ENCODE peak calls at places on chromosome 9, in ten cellular contexts. One of them, this sample, is unnamed.

GRCh38 chr9:98917691-98918487 is 25.8 kb upstream of the COL15A1 start:
- DNase-seq in CD8-positive, alpha-beta T cell: no peak
- DNase-seq in adrenal gland: no peak
- DNase-seq in MG63: peak; percentile 21
- DNase-seq in stomach: peak; percentile 74
- DNase-seq in left ventricle myocardium inferior: no peak
- DNase-seq in HepG2: no peak
- DNase-seq in PC-3: no peak
- DNase-seq in neuronal stem cell: no peak
- DNase-seq in GM23248: no peak
- DNase-seq in this sample: no peak

GRCh38 chr9:133125706-133126696 is 5.0 kb upstream of the RALGDS start:
- DNase-seq in left ventricle myocardium inferior: no peak
- DNase-seq in adrenal gland: no peak
- DNase-seq in GM23248: peak; percentile 75
- DNase-seq in stomach: no peak
- DNase-seq in MG63: peak; percentile 57
- DNase-seq in CD8-positive, alpha-beta T cell: no peak
- DNase-seq in PC-3: no peak
- DNase-seq in HepG2: no peak
- DNase-seq in neuronal stem cell: no peak
- DNase-seq in this sample: peak; percentile 75

GRCh38 chr9:133112361-133113026 is 8.5 kb downstream of the RALGDS start:
- DNase-seq in CD8-positive, alpha-beta T cell: peak; percentile 48
- DNase-seq in HepG2: no peak
- DNase-seq in adrenal gland: no peak
- DNase-seq in neuronal stem cell: no peak
- DNase-seq in stomach: no peak
- DNase-seq in GM23248: no peak
- DNase-seq in PC-3: no peak
- DNase-seq in left ventricle myocardium inferior: peak; percentile 45
- DNase-seq in MG63: no peak
- DNase-seq in this sample: no peak

GRCh38 chr9:120390637-120391190 is 189.3 kb downstream of the CDK5RAP2 start:
- DNase-seq in left ventricle myocardium inferior: no peak
- DNase-seq in MG63: no peak
- DNase-seq in GM23248: no peak
- DNase-seq in neuronal stem cell: no peak
- DNase-seq in CD8-positive, alpha-beta T cell: no peak
- DNase-seq in HepG2: peak; percentile 57
- DNase-seq in PC-3: no peak
- DNase-seq in adrenal gland: no peak
- DNase-seq in stomach: no peak
- DNase-seq in this sample: no peak

GRCh38 chr9:94287877-94288513 is 28.9 kb downstream of the ZNF169 start:
- DNase-seq in CD8-positive, alpha-beta T cell: no peak
- DNase-seq in HepG2: no peak
- DNase-seq in MG63: no peak
- DNase-seq in neuronal stem cell: no peak
- DNase-seq in left ventricle myocardium inferior: no peak
- DNase-seq in PC-3: no peak
- DNase-seq in stomach: no peak
- DNase-seq in adrenal gland: no peak
- DNase-seq in GM23248: no peak
- DNase-seq in this sample: no peak

GRCh38 chr9:126945682-126946081 is 31.1 kb downstream of the RALGPS1 start:
- DNase-seq in adrenal gland: no peak
- DNase-seq in stomach: no peak
- DNase-seq in left ventricle myocardium inferior: no peak
- DNase-seq in HepG2: no peak
- DNase-seq in PC-3: no peak
- DNase-seq in MG63: no peak
- DNase-seq in GM23248: no peak
- DNase-seq in CD8-positive, alpha-beta T cell: no peak
- DNase-seq in neuronal stem cell: no peak
- DNase-seq in this sample: no peak

GRCh38 chr9:72489986-72490385 is 31.4 kb upstream of the TMC1 start:
- DNase-seq in left ventricle myocardium inferior: no peak
- DNase-seq in HepG2: no peak
- DNase-seq in stomach: no peak
- DNase-seq in neuronal stem cell: no peak
- DNase-seq in PC-3: no peak
- DNase-seq in CD8-positive, alpha-beta T cell: no peak
- DNase-seq in adrenal gland: no peak
- DNase-seq in MG63: no peak
- DNase-seq in GM23248: no peak
- DNase-seq in this sample: no peak

GRCh38 chr9:35729101-35729500 is 2.9 kb downstream of the TLN1 start:
- DNase-seq in MG63: no peak
- DNase-seq in left ventricle myocardium inferior: no peak
- DNase-seq in neuronal stem cell: no peak
- DNase-seq in GM23248: peak; percentile 39
- DNase-seq in HepG2: no peak
- DNase-seq in CD8-positive, alpha-beta T cell: no peak
- DNase-seq in stomach: no peak
- DNase-seq in adrenal gland: no peak
- DNase-seq in PC-3: no peak
- DNase-seq in this sample: no peak

GRCh38 chr9:126276056-126276728 is 50.4 kb upstream of the MVB12B start:
- DNase-seq in GM23248: no peak
- DNase-seq in stomach: no peak
- DNase-seq in left ventricle myocardium inferior: no peak
- DNase-seq in CD8-positive, alpha-beta T cell: no peak
- DNase-seq in MG63: no peak
- DNase-seq in HepG2: no peak
- DNase-seq in PC-3: no peak
- DNase-seq in neuronal stem cell: no peak
- DNase-seq in adrenal gland: no peak
- DNase-seq in this sample: no peak

GRCh38 chr9:100679834-100680233 is 102.0 kb downstream of the CAVIN4 start:
- DNase-seq in stomach: no peak
- DNase-seq in left ventricle myocardium inferior: no peak
- DNase-seq in CD8-positive, alpha-beta T cell: no peak
- DNase-seq in adrenal gland: no peak
- DNase-seq in GM23248: no peak
- DNase-seq in neuronal stem cell: no peak
- DNase-seq in HepG2: no peak
- DNase-seq in MG63: no peak
- DNase-seq in PC-3: no peak
- DNase-seq in this sample: no peak

GRCh38 chr9:570187-570586 is 271.3 kb upstream of the DMRT1 start:
- DNase-seq in neuronal stem cell: no peak
- DNase-seq in left ventricle myocardium inferior: no peak
- DNase-seq in HepG2: no peak
- DNase-seq in stomach: no peak
- DNase-seq in GM23248: no peak
- DNase-seq in MG63: no peak
- DNase-seq in PC-3: no peak
- DNase-seq in CD8-positive, alpha-beta T cell: no peak
- DNase-seq in adrenal gland: no peak
- DNase-seq in this sample: peak; percentile 76
- H3K4me3 ChIP-seq in neuronal stem cell: no peak overlapping the region
- H3K4me3 ChIP-seq in left ventricle myocardium inferior: peak overlapping the region; percentile 35
- H3K4me3 ChIP-seq in HepG2: no peak overlapping the region
- H3K4me3 ChIP-seq in stomach: no peak overlapping the region
- H3K4me3 ChIP-seq in GM23248: no peak overlapping the region
- H3K4me3 ChIP-seq in MG63: no peak overlapping the region
- H3K4me3 ChIP-seq in PC-3: no peak overlapping the region
- H3K4me3 ChIP-seq in CD8-positive, alpha-beta T cell: no peak overlapping the region
- H3K4me3 ChIP-seq in adrenal gland: no peak overlapping the region
- H3K4me3 ChIP-seq in this sample: no peak overlapping the region

GRCh38 chr9:79104951-79105350 is 466.8 kb upstream of the TLE4 start:
- DNase-seq in left ventricle myocardium inferior: no peak
- DNase-seq in GM23248: no peak
- DNase-seq in CD8-positive, alpha-beta T cell: no peak
- DNase-seq in MG63: no peak
- DNase-seq in stomach: no peak
- DNase-seq in neuronal stem cell: no peak
- DNase-seq in adrenal gland: no peak
- DNase-seq in PC-3: no peak
- DNase-seq in HepG2: no peak
- DNase-seq in this sample: no peak

GRCh38 chr9:79111653-79112052 is 460.1 kb upstream of the TLE4 start:
- DNase-seq in CD8-positive, alpha-beta T cell: no peak
- DNase-seq in stomach: no peak
- DNase-seq in left ventricle myocardium inferior: no peak
- DNase-seq in neuronal stem cell: no peak
- DNase-seq in PC-3: no peak
- DNase-seq in MG63: no peak
- DNase-seq in GM23248: no peak
- DNase-seq in adrenal gland: no peak
- DNase-seq in HepG2: no peak
- DNase-seq in this sample: no peak

GRCh38 chr9:79104216-79104615 is 467.5 kb upstream of the TLE4 start:
- DNase-seq in stomach: no peak
- DNase-seq in GM23248: no peak
- DNase-seq in MG63: no peak
- DNase-seq in left ventricle myocardium inferior: no peak
- DNase-seq in HepG2: no peak
- DNase-seq in adrenal gland: no peak
- DNase-seq in CD8-positive, alpha-beta T cell: no peak
- DNase-seq in neuronal stem cell: no peak
- DNase-seq in PC-3: no peak
- DNase-seq in this sample: no peak

GRCh38 chr9:79107911-79108676 is 463.7 kb upstream of the TLE4 start:
- DNase-seq in neuronal stem cell: no peak
- DNase-seq in HepG2: no peak
- DNase-seq in stomach: no peak
- DNase-seq in adrenal gland: no peak
- DNase-seq in PC-3: no peak
- DNase-seq in left ventricle myocardium inferior: no peak
- DNase-seq in CD8-positive, alpha-beta T cell: no peak
- DNase-seq in MG63: no peak
- DNase-seq in GM23248: peak; percentile 26
- DNase-seq in this sample: no peak
- H3K9me3 ChIP-seq in neuronal stem cell: peaks cover 2% of the 10 kb centered on the region
- H3K9me3 ChIP-seq in HepG2: peaks cover 27% of the 10 kb centered on the region
- H3K9me3 ChIP-seq in stomach: no peaks in the 10 kb centered on the region
- H3K9me3 ChIP-seq in adrenal gland: no peaks in the 10 kb centered on the region
- H3K9me3 ChIP-seq in PC-3: no peaks in the 10 kb centered on the region
- H3K9me3 ChIP-seq in left ventricle myocardium inferior: peaks cover 9% of the 10 kb centered on the region
- H3K9me3 ChIP-seq in CD8-positive, alpha-beta T cell: no peaks in the 10 kb centered on the region
- H3K9me3 ChIP-seq in MG63: no peaks in the 10 kb centered on the region
- H3K9me3 ChIP-seq in GM23248: no peaks in the 10 kb centered on the region
- H3K9me3 ChIP-seq in this sample: no peaks in the 10 kb centered on the region

GRCh38 chr9:136645343-136645902 is 17.3 kb upstream of the EGFL7 start:
- DNase-seq in stomach: no peak
- DNase-seq in HepG2: no peak
- DNase-seq in left ventricle myocardium inferior: no peak
- DNase-seq in GM23248: no peak
- DNase-seq in PC-3: no peak
- DNase-seq in neuronal stem cell: no peak
- DNase-seq in CD8-positive, alpha-beta T cell: no peak
- DNase-seq in MG63: no peak
- DNase-seq in adrenal gland: no peak
- DNase-seq in this sample: no peak

GRCh38 chr9:136643596-136644342 is 18.9 kb upstream of the EGFL7 start:
- DNase-seq in GM23248: no peak
- DNase-seq in HepG2: no peak
- DNase-seq in MG63: no peak
- DNase-seq in PC-3: no peak
- DNase-seq in left ventricle myocardium inferior: peak; percentile 17
- DNase-seq in adrenal gland: no peak
- DNase-seq in neuronal stem cell: no peak
- DNase-seq in CD8-positive, alpha-beta T cell: no peak
- DNase-seq in stomach: no peak
- DNase-seq in this sample: no peak

GRCh38 chr9:136645903-136646754 is 16.6 kb upstream of the EGFL7 start:
- DNase-seq in stomach: peak; percentile 64
- DNase-seq in GM23248: no peak
- DNase-seq in left ventricle myocardium inferior: peak; percentile 86
- DNase-seq in adrenal gland: no peak
- DNase-seq in PC-3: no peak
- DNase-seq in MG63: no peak
- DNase-seq in neuronal stem cell: no peak
- DNase-seq in HepG2: peak; percentile 24
- DNase-seq in CD8-positive, alpha-beta T cell: no peak
- DNase-seq in this sample: peak; percentile 94

GRCh38 chr9:136644593-136645342 is 17.9 kb upstream of the EGFL7 start:
- DNase-seq in neuronal stem cell: peak; percentile 51
- DNase-seq in HepG2: peak; percentile 31
- DNase-seq in PC-3: peak; percentile 71
- DNase-seq in GM23248: no peak
- DNase-seq in MG63: peak; percentile 68
- DNase-seq in adrenal gland: peak; percentile 61
- DNase-seq in left ventricle myocardium inferior: peak; percentile 80
- DNase-seq in stomach: peak; percentile 52
- DNase-seq in CD8-positive, alpha-beta T cell: peak; percentile 67
- DNase-seq in this sample: peak; percentile 86

GRCh38 chr9:136644343-136644592 is 18.4 kb upstream of the EGFL7 start:
- DNase-seq in MG63: peak; percentile 91
- DNase-seq in CD8-positive, alpha-beta T cell: no peak
- DNase-seq in neuronal stem cell: no peak
- DNase-seq in stomach: peak; percentile 91
- DNase-seq in HepG2: no peak
- DNase-seq in GM23248: peak; percentile 89
- DNase-seq in adrenal gland: peak; percentile 81
- DNase-seq in left ventricle myocardium inferior: peak; percentile 90
- DNase-seq in PC-3: no peak
- DNase-seq in this sample: no peak
- H3K4me3 ChIP-seq in MG63: peak overlapping the region; percentile 9
- H3K4me3 ChIP-seq in CD8-positive, alpha-beta T cell: no peak overlapping the region
- H3K4me3 ChIP-seq in neuronal stem cell: no peak overlapping the region
- H3K4me3 ChIP-seq in stomach: peak overlapping the region; percentile 18
- H3K4me3 ChIP-seq in HepG2: no peak overlapping the region
- H3K4me3 ChIP-seq in GM23248: peak overlapping the region; percentile 48
- H3K4me3 ChIP-seq in adrenal gland: peak overlapping the region; percentile 46
- H3K4me3 ChIP-seq in left ventricle myocardium inferior: peak overlapping the region; percentile 65
- H3K4me3 ChIP-seq in PC-3: peak overlapping the region; percentile 53
- H3K4me3 ChIP-seq in this sample: peak overlapping the region; percentile 43

GRCh38 chr9:129509508-129509907 is 111.4 kb downstream of the C9orf50 start:
- DNase-seq in neuronal stem cell: no peak
- DNase-seq in stomach: no peak
- DNase-seq in CD8-positive, alpha-beta T cell: no peak
- DNase-seq in HepG2: no peak
- DNase-seq in left ventricle myocardium inferior: no peak
- DNase-seq in PC-3: peak; percentile 64
- DNase-seq in GM23248: peak; percentile 91
- DNase-seq in adrenal gland: no peak
- DNase-seq in MG63: peak; percentile 76
- DNase-seq in this sample: no peak

GRCh38 chr9:129513856-129514496 is 106.9 kb downstream of the C9orf50 start:
- DNase-seq in left ventricle myocardium inferior: no peak
- DNase-seq in MG63: no peak
- DNase-seq in HepG2: no peak
- DNase-seq in PC-3: no peak
- DNase-seq in stomach: no peak
- DNase-seq in neuronal stem cell: no peak
- DNase-seq in CD8-positive, alpha-beta T cell: no peak
- DNase-seq in adrenal gland: no peak
- DNase-seq in GM23248: no peak
- DNase-seq in this sample: no peak

GRCh38 chr9:129514497-129514867 is 106.4 kb downstream of the C9orf50 start:
- DNase-seq in left ventricle myocardium inferior: no peak
- DNase-seq in GM23248: no peak
- DNase-seq in adrenal gland: no peak
- DNase-seq in HepG2: no peak
- DNase-seq in MG63: no peak
- DNase-seq in neuronal stem cell: no peak
- DNase-seq in CD8-positive, alpha-beta T cell: no peak
- DNase-seq in stomach: no peak
- DNase-seq in PC-3: no peak
- DNase-seq in this sample: no peak

GRCh38 chr9:129513282-129513681 is 107.6 kb downstream of the C9orf50 start:
- DNase-seq in adrenal gland: no peak
- DNase-seq in HepG2: no peak
- DNase-seq in MG63: no peak
- DNase-seq in neuronal stem cell: no peak
- DNase-seq in GM23248: peak; percentile 30
- DNase-seq in left ventricle myocardium inferior: no peak
- DNase-seq in stomach: no peak
- DNase-seq in PC-3: no peak
- DNase-seq in CD8-positive, alpha-beta T cell: no peak
- DNase-seq in this sample: no peak

GRCh38 chr9:129511320-129511900 is 109.5 kb downstream of the C9orf50 start:
- DNase-seq in MG63: no peak
- DNase-seq in stomach: no peak
- DNase-seq in GM23248: no peak
- DNase-seq in adrenal gland: no peak
- DNase-seq in PC-3: no peak
- DNase-seq in HepG2: no peak
- DNase-seq in neuronal stem cell: no peak
- DNase-seq in left ventricle myocardium inferior: no peak
- DNase-seq in CD8-positive, alpha-beta T cell: no peak
- DNase-seq in this sample: no peak
- H3K9me3 ChIP-seq in MG63: peaks cover 34% of the 10 kb centered on the region
- H3K9me3 ChIP-seq in stomach: peaks cover 6% of the 10 kb centered on the region
- H3K9me3 ChIP-seq in GM23248: no peaks in the 10 kb centered on the region
- H3K9me3 ChIP-seq in adrenal gland: peaks cover 5% of the 10 kb centered on the region
- H3K9me3 ChIP-seq in PC-3: peaks cover 6% of the 10 kb centered on the region
- H3K9me3 ChIP-seq in HepG2: peaks cover 24% of the 10 kb centered on the region
- H3K9me3 ChIP-seq in neuronal stem cell: peaks cover 19% of the 10 kb centered on the region
- H3K9me3 ChIP-seq in left ventricle myocardium inferior: peaks cover 19% of the 10 kb centered on the region
- H3K9me3 ChIP-seq in CD8-positive, alpha-beta T cell: peaks cover 4% of the 10 kb centered on the region
- H3K9me3 ChIP-seq in this sample: no peaks in the 10 kb centered on the region

This sample was measured in right cardiac atrium.